ENCODE peak calls at places on chromosomes 4 and X, in five cellular contexts. One of them, this sample, is unnamed. For H3K4me1 and H3K36me3, the result is how much of the 10 kb centered on the place peaks cover.

GRCh38 chr4:151184523-151185458 is 85.4 kb downstream of the RPS3A start:
- DNase-seq in GM23248: peak
- DNase-seq in neural progenitor cell: no peak
- DNase-seq in fibroblast of lung: peak
- DNase-seq in cardiac muscle cell: no peak
- DNase-seq in this sample: no peak

GRCh38 chr4:8501781-8502180 is 61.2 kb downstream of the TRMT44 start:
- DNase-seq in cardiac muscle cell: no peak
- DNase-seq in GM23248: no peak
- DNase-seq in fibroblast of lung: no peak
- DNase-seq in neural progenitor cell: no peak
- DNase-seq in this sample: no peak

GRCh38 chr4:153152453-153153338 is 51.5 kb upstream of the TRIM2 start:
- DNase-seq in fibroblast of lung: peak
- DNase-seq in cardiac muscle cell: peak
- DNase-seq in neural progenitor cell: peak
- DNase-seq in GM23248: peak
- DNase-seq in this sample: no peak

GRCh38 chrX:68273887-68274286 is 159.4 kb downstream of the OPHN1 start:
- DNase-seq in fibroblast of lung: no peak
- DNase-seq in GM23248: peak
- DNase-seq in neural progenitor cell: no peak
- DNase-seq in cardiac muscle cell: no peak
- DNase-seq in this sample: peak

GRCh38 chr4:145260091-145260490 is 79.7 kb upstream of the OTUD4 start:
- DNase-seq in cardiac muscle cell: no peak
- DNase-seq in neural progenitor cell: no peak
- DNase-seq in fibroblast of lung: no peak
- DNase-seq in GM23248: no peak
- DNase-seq in this sample: peak

GRCh38 chr4:122632396-122633143 is 11.7 kb upstream of the IL21 start:
- DNase-seq in cardiac muscle cell: no peak
- DNase-seq in GM23248: no peak
- DNase-seq in neural progenitor cell: no peak
- DNase-seq in fibroblast of lung: peak
- DNase-seq in this sample: no peak

GRCh38 chrX:129108936-129109335 is 414.4 kb downstream of the SMARCA1 start:
- DNase-seq in GM23248: no peak
- DNase-seq in fibroblast of lung: no peak
- DNase-seq in neural progenitor cell: no peak
- DNase-seq in cardiac muscle cell: no peak
- DNase-seq in this sample: no peak

GRCh38 chr4:57037982-57038604 is 59.4 kb downstream of the POLR2B start:
- DNase-seq in fibroblast of lung: no peak
- DNase-seq in GM23248: peak
- DNase-seq in neural progenitor cell: peak
- DNase-seq in cardiac muscle cell: peak
- DNase-seq in this sample: peak

GRCh38 chrX:20066968-20067708 is 49.6 kb downstream of the MAP7D2 start:
- DNase-seq in GM23248: peak
- DNase-seq in cardiac muscle cell: peak
- DNase-seq in neural progenitor cell: peak
- DNase-seq in fibroblast of lung: peak
- DNase-seq in this sample: no peak

GRCh38 chr4:26624042-26624441 is 40.2 kb downstream of the TBC1D19 start:
- DNase-seq in neural progenitor cell: no peak
- DNase-seq in fibroblast of lung: no peak
- DNase-seq in cardiac muscle cell: no peak
- DNase-seq in GM23248: peak
- DNase-seq in this sample: no peak

GRCh38 chr4:83889802-83890201 is 353.9 kb downstream of the GPAT3 start:
- DNase-seq in cardiac muscle cell: no peak
- DNase-seq in fibroblast of lung: peak
- DNase-seq in GM23248: peak
- DNase-seq in neural progenitor cell: no peak
- DNase-seq in this sample: no peak

GRCh38 chr4:175951794-175952193 is 113.8 kb upstream of the WDR17 start:
- DNase-seq in fibroblast of lung: peak
- DNase-seq in cardiac muscle cell: no peak
- DNase-seq in neural progenitor cell: no peak
- DNase-seq in GM23248: peak
- DNase-seq in this sample: no peak

GRCh38 chr4:28075557-28075956 is 1214.9 kb downstream of the STIM2 start:
- DNase-seq in GM23248: no peak
- DNase-seq in neural progenitor cell: no peak
- DNase-seq in fibroblast of lung: no peak
- DNase-seq in cardiac muscle cell: no peak
- DNase-seq in this sample: no peak

GRCh38 chr4:40986375-40986774 is 228.0 kb downstream of the APBB2 start:
- DNase-seq in fibroblast of lung: peak
- DNase-seq in neural progenitor cell: no peak
- DNase-seq in cardiac muscle cell: no peak
- DNase-seq in GM23248: peak
- DNase-seq in this sample: no peak

GRCh38 chr4:40984051-40984450 is 230.3 kb downstream of the APBB2 start:
- DNase-seq in fibroblast of lung: peak
- DNase-seq in cardiac muscle cell: no peak
- DNase-seq in neural progenitor cell: no peak
- DNase-seq in GM23248: no peak
- DNase-seq in this sample: no peak

GRCh38 chr4:40990202-40990898 is 224.0 kb downstream of the APBB2 start:
- DNase-seq in neural progenitor cell: no peak
- DNase-seq in fibroblast of lung: peak
- DNase-seq in cardiac muscle cell: no peak
- DNase-seq in GM23248: peak
- DNase-seq in this sample: no peak

GRCh38 chr4:40990899-40991265 is 223.5 kb downstream of the APBB2 start:
- DNase-seq in neural progenitor cell: no peak
- DNase-seq in fibroblast of lung: no peak
- DNase-seq in cardiac muscle cell: no peak
- DNase-seq in GM23248: peak
- DNase-seq in this sample: no peak

GRCh38 chr4:40987151-40987550 is 227.2 kb downstream of the APBB2 start:
- DNase-seq in GM23248: no peak
- DNase-seq in cardiac muscle cell: no peak
- DNase-seq in neural progenitor cell: no peak
- DNase-seq in fibroblast of lung: no peak
- DNase-seq in this sample: no peak
- H3K4me1 ChIP-seq in GM23248: under half
- H3K4me1 ChIP-seq in cardiac muscle cell: under half
- H3K4me1 ChIP-seq in neural progenitor cell: under half
- H3K4me1 ChIP-seq in fibroblast of lung: under half
- H3K4me1 ChIP-seq in this sample: under half

GRCh38 chrX:49185062-49185394 is 1.1 kb downstream of the PRICKLE3 start:
- DNase-seq in GM23248: peak
- DNase-seq in neural progenitor cell: no peak
- DNase-seq in fibroblast of lung: no peak
- DNase-seq in cardiac muscle cell: no peak
- DNase-seq in this sample: no peak

GRCh38 chrX:49186125-49187027 is at the start of gene PRICKLE3:
- DNase-seq in neural progenitor cell: peak
- DNase-seq in cardiac muscle cell: peak
- DNase-seq in fibroblast of lung: peak
- DNase-seq in GM23248: peak
- DNase-seq in this sample: no peak

GRCh38 chrX:49187526-49187925 is 1.4 kb upstream of the PRICKLE3 start:
- DNase-seq in GM23248: no peak
- DNase-seq in fibroblast of lung: no peak
- DNase-seq in neural progenitor cell: peak
- DNase-seq in cardiac muscle cell: no peak
- DNase-seq in this sample: no peak

GRCh38 chrX:49188468-49189076 is 2.4 kb upstream of the PRICKLE3 start:
- DNase-seq in neural progenitor cell: no peak
- DNase-seq in fibroblast of lung: no peak
- DNase-seq in cardiac muscle cell: no peak
- DNase-seq in GM23248: no peak
- DNase-seq in this sample: no peak

DNA sequence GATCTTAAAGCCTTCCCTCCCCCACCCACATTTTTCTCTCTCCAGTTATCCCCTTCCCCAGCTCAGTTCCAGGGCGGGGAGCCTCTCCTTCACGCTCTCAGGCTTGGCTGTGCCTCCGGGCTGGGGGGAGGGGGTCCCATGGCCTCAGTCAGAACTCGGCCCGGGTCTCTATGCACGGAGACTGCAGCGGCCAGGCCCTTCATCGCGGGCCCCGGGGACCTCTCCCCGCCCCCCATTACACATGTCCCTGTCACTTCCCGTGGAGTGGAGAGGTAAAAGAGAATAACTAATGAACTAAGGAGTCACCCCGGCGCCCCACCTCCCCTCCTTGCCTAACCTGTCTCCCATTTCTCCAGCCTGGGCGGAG is 838 bp upstream of the PRICKLE3 start:
- DNase-seq in neural progenitor cell: no peak
- DNase-seq in fibroblast of lung: no peak
- DNase-seq in cardiac muscle cell: peak
- DNase-seq in GM23248: no peak
- DNase-seq in this sample: no peak
- H3K27ac ChIP-seq in neural progenitor cell: no peak
- H3K27ac ChIP-seq in fibroblast of lung: no peak
- H3K27ac ChIP-seq in cardiac muscle cell: peak
- H3K27ac ChIP-seq in GM23248: no peak
- H3K27ac ChIP-seq in this sample: no peak

GRCh38 chr4:68326146-68326545 is 23.7 kb downstream of the YTHDC1 start:
- DNase-seq in GM23248: peak
- DNase-seq in fibroblast of lung: no peak
- DNase-seq in neural progenitor cell: no peak
- DNase-seq in cardiac muscle cell: no peak
- DNase-seq in this sample: no peak
- H3K36me3 ChIP-seq in GM23248: half or more
- H3K36me3 ChIP-seq in fibroblast of lung: under half
- H3K36me3 ChIP-seq in neural progenitor cell: under half
- H3K36me3 ChIP-seq in cardiac muscle cell: half or more
- H3K36me3 ChIP-seq in this sample: under half

DNA sequence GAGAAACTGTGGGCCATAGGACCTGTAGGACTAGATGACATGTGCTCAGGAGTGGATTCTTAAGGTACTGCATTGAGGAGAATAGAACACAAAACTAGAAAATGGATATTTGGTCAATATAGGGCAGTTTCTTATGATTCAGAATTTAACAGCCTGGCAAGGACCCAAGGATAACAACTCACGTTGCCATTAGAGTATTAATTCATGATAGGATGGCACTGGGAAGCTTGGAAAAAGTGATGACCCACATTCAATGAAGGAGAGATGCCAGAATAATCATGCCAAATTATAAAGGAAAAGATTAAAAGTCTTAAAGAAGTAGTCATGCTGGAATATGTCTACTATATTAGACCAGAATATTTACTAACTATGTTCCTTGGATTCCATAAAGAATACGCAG is 594.5 kb downstream of the ANKRD50 start:
- DNase-seq in fibroblast of lung: no peak
- DNase-seq in GM23248: peak
- DNase-seq in neural progenitor cell: no peak
- DNase-seq in cardiac muscle cell: no peak
- DNase-seq in this sample: no peak
- H3K4me1 ChIP-seq in fibroblast of lung: under half
- H3K4me1 ChIP-seq in GM23248: under half
- H3K4me1 ChIP-seq in neural progenitor cell: under half
- H3K4me1 ChIP-seq in cardiac muscle cell: under half
- H3K4me1 ChIP-seq in this sample: under half

DNA sequence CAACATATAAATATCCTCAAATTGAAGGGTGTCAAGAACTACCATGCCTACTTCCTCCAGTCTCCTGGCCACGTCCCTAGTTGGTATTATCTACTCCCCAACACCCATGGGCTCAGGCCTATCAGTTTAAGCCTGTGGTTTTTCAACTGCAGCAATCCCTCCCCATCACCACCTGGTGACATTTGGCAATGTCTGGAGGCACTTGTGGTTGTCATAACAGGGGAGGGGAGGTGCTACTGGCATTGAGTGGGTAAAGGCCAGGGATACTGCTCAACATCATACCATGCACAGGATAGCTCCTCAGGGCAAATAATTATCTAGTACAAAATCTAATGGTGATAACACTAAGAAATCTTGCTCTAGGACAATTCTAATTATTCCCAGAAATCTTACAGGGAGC is 95.3 kb downstream of the COMMD8 start:
- DNase-seq in cardiac muscle cell: no peak
- DNase-seq in fibroblast of lung: no peak
- DNase-seq in GM23248: no peak
- DNase-seq in neural progenitor cell: no peak
- DNase-seq in this sample: no peak
- H3K27ac ChIP-seq in cardiac muscle cell: no peak
- H3K27ac ChIP-seq in fibroblast of lung: no peak
- H3K27ac ChIP-seq in GM23248: no peak
- H3K27ac ChIP-seq in neural progenitor cell: no peak
- H3K27ac ChIP-seq in this sample: no peak

GRCh38 chr4:732911-733630 is 27.4 kb downstream of the PCGF3 start:
- DNase-seq in cardiac muscle cell: no peak
- DNase-seq in neural progenitor cell: no peak
- DNase-seq in GM23248: no peak
- DNase-seq in fibroblast of lung: no peak
- DNase-seq in this sample: no peak

GRCh38 chr4:734075-734474 is 28.4 kb downstream of the PCGF3 start:
- DNase-seq in fibroblast of lung: no peak
- DNase-seq in neural progenitor cell: no peak
- DNase-seq in GM23248: no peak
- DNase-seq in cardiac muscle cell: no peak
- DNase-seq in this sample: no peak

GRCh38 chr4:734951-735350 is 29.3 kb downstream of the PCGF3 start:
- DNase-seq in neural progenitor cell: no peak
- DNase-seq in cardiac muscle cell: no peak
- DNase-seq in fibroblast of lung: no peak
- DNase-seq in GM23248: no peak
- DNase-seq in this sample: no peak

GRCh38 chr4:733631-733980 is 28.0 kb downstream of the PCGF3 start:
- DNase-seq in GM23248: no peak
- DNase-seq in fibroblast of lung: no peak
- DNase-seq in neural progenitor cell: no peak
- DNase-seq in cardiac muscle cell: no peak
- DNase-seq in this sample: no peak

GRCh38 chr4:735583-735982 is 30.0 kb downstream of the PCGF3 start:
- DNase-seq in fibroblast of lung: no peak
- DNase-seq in cardiac muscle cell: no peak
- DNase-seq in neural progenitor cell: no peak
- DNase-seq in GM23248: no peak
- DNase-seq in this sample: no peak
- H3K36me3 ChIP-seq in fibroblast of lung: under half
- H3K36me3 ChIP-seq in cardiac muscle cell: under half
- H3K36me3 ChIP-seq in neural progenitor cell: under half
- H3K36me3 ChIP-seq in GM23248: under half
- H3K36me3 ChIP-seq in this sample: under half

DNA sequence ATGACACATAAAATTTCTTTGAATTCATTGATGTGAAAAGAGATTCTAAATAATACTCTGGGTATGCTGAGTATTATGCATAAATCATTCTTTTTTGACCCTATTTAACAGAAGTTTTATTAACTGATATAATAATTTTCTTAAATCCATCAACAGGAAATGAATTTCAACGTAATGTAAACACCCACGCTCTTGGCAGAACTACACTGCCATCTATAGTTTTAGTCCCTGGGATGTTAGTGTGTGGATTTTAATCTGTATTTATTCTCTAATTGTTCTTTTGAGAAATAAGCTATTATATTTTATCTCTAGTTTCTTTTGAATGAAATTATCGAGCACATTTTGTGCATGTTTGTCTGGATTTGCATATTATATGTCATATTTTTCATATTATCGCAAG is 666.8 kb upstream of the NDST4 start:
- DNase-seq in cardiac muscle cell: no peak
- DNase-seq in GM23248: no peak
- DNase-seq in fibroblast of lung: no peak
- DNase-seq in neural progenitor cell: no peak
- DNase-seq in this sample: no peak
- H3K4me1 ChIP-seq in cardiac muscle cell: under half
- H3K4me1 ChIP-seq in GM23248: under half
- H3K4me1 ChIP-seq in fibroblast of lung: under half
- H3K4me1 ChIP-seq in neural progenitor cell: under half
- H3K4me1 ChIP-seq in this sample: under half

GRCh38 chrX:24027086-24027485 is at the start of gene KLHL15:
- DNase-seq in GM23248: no peak
- DNase-seq in neural progenitor cell: no peak
- DNase-seq in cardiac muscle cell: no peak
- DNase-seq in fibroblast of lung: no peak
- DNase-seq in this sample: no peak
- H3K27ac ChIP-seq in GM23248: peak
- H3K27ac ChIP-seq in neural progenitor cell: peak
- H3K27ac ChIP-seq in cardiac muscle cell: peak
- H3K27ac ChIP-seq in fibroblast of lung: peak
- H3K27ac ChIP-seq in this sample: no peak